ENCODE peak calls at places on chromosomes 13 and 19, in six cellular contexts. J is substantia nigra, P is psoas muscle, G is cardiac muscle cell, E is GDM1, K is anterior cingulate cortex. B is an unnamed sample.

GRCh38 chr13:111864566-111864965 is 202.4 kb upstream of the SOX1 start:
- DNase-seq in E (no peak), G (no peak), J (no peak), K (no peak), P (no peak), B (no peak)

GRCh38 chr13:96898855-96899254 is 95.4 kb downstream of the OXGR1 start:
- DNase-seq in K (peak; percentile 18), J (peak; percentile 17), E (no peak), G (no peak), P (no peak), B (no peak)

GRCh38 chr13:21703846-21704245 is 33.0 kb downstream of the FGF9 start:
- DNase-seq in G (no peak), E (no peak), J (no peak), K (no peak), P (no peak), B (no peak)

GRCh38 chr19:15378529-15379082 is 981 bp downstream of the AKAP8 start:
- DNase-seq in J (peak; percentile 14), E (no peak), G (peak; percentile 71), P (no peak), K (no peak), B (no peak)

GRCh38 chr19:5038631-5039271 is 69.8 kb downstream of the KDM4B start:
- DNase-seq in J (no peak), K (no peak), G (no peak), P (no peak), E (no peak), B (no peak)

GRCh38 chr19:33281296-33281926 is 20.9 kb downstream of the CEBPA start:
- DNase-seq in P (no peak), E (no peak), G (no peak), J (no peak), K (no peak), B (no peak)

GRCh38 chr19:16040642-16041041 is 35.7 kb upstream of the TPM4 start:
- DNase-seq in P (no peak), E (no peak), J (no peak), K (no peak), G (no peak), B (no peak)

GRCh38 chr13:26037302-26037701 is 14.5 kb downstream of the SHISA2 start:
- DNase-seq in P (no peak), K (peak; percentile 47), E (no peak), J (peak; percentile 69), G (no peak), B (no peak)

GRCh38 chr19:18848860-18849661 is 17.3 kb downstream of the UPF1 start:
- DNase-seq in P (peak; percentile 76), G (no peak), K (peak; percentile 51), J (peak; percentile 35), E (no peak), B (peak; percentile 70)

B was measured in ovary.